ENCODE peak calls at places on chromosomes 16 and 17, in seven cellular contexts. One of them, this sample, is unnamed. For H3K4me1, the result is how much of the 10 kb centered on the place peaks cover.

GRCh38 chr17:21210411-21211076 is 3.4 kb downstream of the TMEM11 start:
- DNase-seq in IMR-90: no peak
- DNase-seq in testis: no peak
- DNase-seq in psoas muscle: no peak
- DNase-seq in colonic mucosa: peak
- DNase-seq in cardiac muscle cell: no peak
- DNase-seq in Peyer's patch: no peak
- DNase-seq in this sample: no peak

GRCh38 chr16:4566144-4566543 is 10.0 kb downstream of the C16orf96 start:
- DNase-seq in Peyer's patch: no peak
- DNase-seq in testis: no peak
- DNase-seq in psoas muscle: no peak
- DNase-seq in IMR-90: no peak
- DNase-seq in cardiac muscle cell: no peak
- DNase-seq in colonic mucosa: no peak
- DNase-seq in this sample: no peak

GRCh38 chr16:59148756-59149155 is 414.6 kb upstream of the GOT2 start:
- DNase-seq in Peyer's patch: no peak
- DNase-seq in psoas muscle: no peak
- DNase-seq in colonic mucosa: no peak
- DNase-seq in cardiac muscle cell: no peak
- DNase-seq in IMR-90: no peak
- DNase-seq in testis: no peak
- DNase-seq in this sample: no peak

GRCh38 chr17:43917348-43918025 is 10.2 kb upstream of the MPP2 start:
- DNase-seq in testis: peak
- DNase-seq in cardiac muscle cell: peak
- DNase-seq in Peyer's patch: peak
- DNase-seq in IMR-90: peak
- DNase-seq in colonic mucosa: peak
- DNase-seq in psoas muscle: peak
- DNase-seq in this sample: no peak

GRCh38 chr17:82752371-82753200 is 721 bp downstream of the TBCD start:
- DNase-seq in psoas muscle: peak
- DNase-seq in cardiac muscle cell: peak
- DNase-seq in Peyer's patch: no peak
- DNase-seq in testis: peak
- DNase-seq in colonic mucosa: peak
- DNase-seq in IMR-90: no peak
- DNase-seq in this sample: peak

GRCh38 chr17:32161029-32161428 is 18.7 kb downstream of the RHOT1 start:
- DNase-seq in colonic mucosa: no peak
- DNase-seq in psoas muscle: no peak
- DNase-seq in IMR-90: no peak
- DNase-seq in cardiac muscle cell: no peak
- DNase-seq in Peyer's patch: no peak
- DNase-seq in testis: no peak
- DNase-seq in this sample: no peak

GRCh38 chr17:17778308-17779014 is 58.3 kb downstream of the SREBF1 start:
- DNase-seq in cardiac muscle cell: peak
- DNase-seq in testis: peak
- DNase-seq in colonic mucosa: peak
- DNase-seq in Peyer's patch: no peak
- DNase-seq in psoas muscle: peak
- DNase-seq in IMR-90: peak
- DNase-seq in this sample: peak

GRCh38 chr16:21722771-21723460 is 59.1 kb downstream of the OTOA start:
- DNase-seq in IMR-90: no peak
- DNase-seq in psoas muscle: no peak
- DNase-seq in Peyer's patch: no peak
- DNase-seq in colonic mucosa: no peak
- DNase-seq in cardiac muscle cell: no peak
- DNase-seq in testis: no peak
- DNase-seq in this sample: no peak

GRCh38 chr17:50918933-50919296 is 52.8 kb upstream of the TOB1 start:
- DNase-seq in psoas muscle: no peak
- DNase-seq in IMR-90: peak
- DNase-seq in colonic mucosa: peak
- DNase-seq in cardiac muscle cell: no peak
- DNase-seq in Peyer's patch: no peak
- DNase-seq in testis: no peak
- DNase-seq in this sample: no peak

GRCh38 chr17:73611630-73612029 is 32.6 kb downstream of the SDK2 start:
- DNase-seq in colonic mucosa: no peak
- DNase-seq in Peyer's patch: no peak
- DNase-seq in psoas muscle: no peak
- DNase-seq in IMR-90: no peak
- DNase-seq in testis: no peak
- DNase-seq in cardiac muscle cell: no peak
- DNase-seq in this sample: no peak

GRCh38 chr16:9270424-9270823 is 179.0 kb downstream of the HAPSTR1 start:
- DNase-seq in Peyer's patch: no peak
- DNase-seq in psoas muscle: no peak
- DNase-seq in IMR-90: no peak
- DNase-seq in testis: no peak
- DNase-seq in colonic mucosa: no peak
- DNase-seq in cardiac muscle cell: no peak
- DNase-seq in this sample: no peak

DNA sequence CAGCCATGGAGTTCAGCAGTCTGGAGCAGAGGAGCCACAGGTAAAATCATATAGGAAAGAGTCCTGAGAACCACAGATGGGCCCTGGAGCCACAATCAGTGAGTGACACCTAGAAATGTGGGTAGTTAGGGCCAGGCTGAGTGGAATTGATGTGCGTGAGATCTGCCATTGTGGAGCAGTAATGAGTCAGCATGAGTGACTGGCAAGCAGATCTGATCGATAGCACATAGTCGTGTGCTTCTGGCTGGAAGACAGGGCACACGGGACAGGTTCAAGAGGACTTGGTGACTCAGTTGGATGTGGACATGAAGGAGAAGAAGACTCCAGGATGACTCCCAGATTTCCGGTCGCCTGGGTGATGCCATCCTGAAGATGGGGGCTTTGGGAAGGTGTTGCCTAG is 12.3 kb downstream of the ADORA2B start:
- DNase-seq in IMR-90: no peak
- DNase-seq in cardiac muscle cell: no peak
- DNase-seq in testis: no peak
- DNase-seq in colonic mucosa: no peak
- DNase-seq in psoas muscle: no peak
- DNase-seq in Peyer's patch: no peak
- DNase-seq in this sample: no peak
- H3K27ac ChIP-seq in IMR-90: no peak
- H3K27ac ChIP-seq in cardiac muscle cell: no peak
- H3K27ac ChIP-seq in testis: no peak
- H3K27ac ChIP-seq in colonic mucosa: no peak
- H3K27ac ChIP-seq in psoas muscle: no peak
- H3K27ac ChIP-seq in Peyer's patch: no peak
- H3K27ac ChIP-seq in this sample: no peak

DNA sequence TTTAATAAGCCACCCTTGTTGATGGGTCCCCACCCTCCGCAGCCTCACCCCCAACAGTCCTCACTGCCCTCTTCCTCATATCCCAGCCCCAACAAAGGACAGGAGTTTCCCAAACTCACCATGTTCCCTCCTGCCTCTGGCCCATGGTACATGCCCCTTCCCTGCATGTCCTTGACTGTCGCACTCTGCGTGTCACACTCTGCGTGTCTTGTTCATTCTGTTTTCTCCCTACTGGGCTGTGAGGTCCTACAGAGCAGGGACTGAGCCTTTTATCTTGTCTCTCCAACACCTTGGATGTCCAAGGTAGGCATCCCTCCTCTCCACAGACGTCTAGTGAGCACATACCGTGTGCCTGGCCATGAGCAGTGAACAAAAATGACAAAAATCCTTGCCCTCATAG is 154.7 kb downstream of the SOCS1 start:
- DNase-seq in testis: no peak
- DNase-seq in IMR-90: no peak
- DNase-seq in cardiac muscle cell: no peak
- DNase-seq in colonic mucosa: no peak
- DNase-seq in psoas muscle: no peak
- DNase-seq in Peyer's patch: no peak
- DNase-seq in this sample: no peak
- H3K4me1 ChIP-seq in testis: under half
- H3K4me1 ChIP-seq in IMR-90: half or more
- H3K4me1 ChIP-seq in cardiac muscle cell: under half
- H3K4me1 ChIP-seq in colonic mucosa: under half
- H3K4me1 ChIP-seq in psoas muscle: under half
- H3K4me1 ChIP-seq in Peyer's patch: half or more
- H3K4me1 ChIP-seq in this sample: under half

GRCh38 chr17:2937331-2938003 is 125.9 kb downstream of the OR1D5 start:
- DNase-seq in testis: no peak
- DNase-seq in cardiac muscle cell: no peak
- DNase-seq in Peyer's patch: no peak
- DNase-seq in psoas muscle: no peak
- DNase-seq in IMR-90: peak
- DNase-seq in colonic mucosa: no peak
- DNase-seq in this sample: no peak
- TF ChIP-seq CTCF in testis: no peak
- TF ChIP-seq CTCF in cardiac muscle cell: peak
- TF ChIP-seq CTCF in Peyer's patch: no peak
- TF ChIP-seq CTCF in psoas muscle: no peak
- TF ChIP-seq CTCF in IMR-90: no peak
- TF ChIP-seq CTCF in colonic mucosa: no peak
- TF ChIP-seq CTCF in this sample: no peak

DNA sequence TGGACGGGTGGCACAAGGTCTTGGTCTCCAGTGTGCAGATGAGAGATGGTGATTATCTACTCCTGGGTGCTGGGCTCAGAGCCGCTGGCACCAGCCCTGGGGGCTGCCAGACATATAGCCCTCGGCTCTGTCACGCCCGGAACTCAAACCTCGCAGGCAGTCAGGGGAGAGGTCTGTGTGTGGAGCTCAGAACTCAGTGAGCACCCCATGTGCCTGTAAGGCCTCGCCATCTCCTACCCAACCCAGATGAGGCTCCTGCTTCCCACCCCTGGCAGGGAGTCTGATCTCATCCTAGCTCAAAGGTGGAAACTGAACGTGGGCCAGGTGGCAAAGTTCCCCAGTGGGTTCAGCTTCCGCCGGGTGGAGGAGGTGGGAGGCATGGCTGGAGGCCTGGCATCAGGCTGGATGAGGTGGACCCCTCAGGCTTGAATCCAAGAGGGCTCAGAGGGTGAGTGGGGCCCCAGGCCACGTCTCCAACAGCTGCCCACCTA is 22.6 kb upstream of the NPTX1 start:
- DNase-seq in Peyer's patch: no peak
- DNase-seq in testis: no peak
- DNase-seq in psoas muscle: no peak
- DNase-seq in IMR-90: no peak
- DNase-seq in cardiac muscle cell: no peak
- DNase-seq in colonic mucosa: no peak
- DNase-seq in this sample: no peak
- H3K27ac ChIP-seq in Peyer's patch: no peak
- H3K27ac ChIP-seq in testis: no peak
- H3K27ac ChIP-seq in psoas muscle: no peak
- H3K27ac ChIP-seq in IMR-90: no peak
- H3K27ac ChIP-seq in cardiac muscle cell: no peak
- H3K27ac ChIP-seq in colonic mucosa: no peak
- H3K27ac ChIP-seq in this sample: no peak

DNA sequence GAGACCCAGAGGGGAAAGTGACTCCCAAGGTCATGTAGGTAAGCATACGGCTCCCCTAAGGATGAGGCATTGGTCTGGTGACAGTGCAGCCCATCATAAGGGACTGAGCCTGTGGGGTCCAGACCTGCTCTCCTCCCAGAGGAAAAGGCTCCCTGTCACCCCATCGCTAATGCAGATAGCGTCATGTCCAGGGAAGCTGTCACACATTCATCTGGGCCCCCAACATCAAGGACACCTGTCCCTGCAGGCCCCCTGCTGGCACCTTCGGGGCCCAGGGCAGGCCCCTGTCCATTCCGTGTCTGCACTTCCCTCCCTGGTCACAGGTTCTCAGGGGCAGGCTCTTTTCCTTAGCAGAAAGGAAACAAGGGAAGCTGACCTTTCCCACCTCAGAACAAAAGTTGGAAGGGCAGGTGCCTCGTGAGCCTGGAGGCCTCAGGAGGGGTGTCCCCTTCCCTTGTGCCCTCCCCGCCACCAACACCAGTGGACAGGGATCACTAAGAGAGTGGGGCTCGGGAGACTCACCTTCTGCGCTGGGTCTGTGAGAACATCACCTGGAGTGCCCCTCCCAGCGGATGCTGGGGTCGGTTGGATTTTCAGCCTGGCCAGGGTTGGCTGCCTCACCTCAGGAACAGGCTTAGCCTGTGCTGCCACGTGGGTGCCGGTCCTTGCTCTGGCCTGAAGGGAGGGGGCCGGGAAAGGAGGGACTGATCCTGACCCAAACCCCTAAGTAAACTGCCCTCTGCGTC is 17.3 kb upstream of the LASP1NB start:
- DNase-seq in colonic mucosa: no peak
- DNase-seq in Peyer's patch: no peak
- DNase-seq in cardiac muscle cell: no peak
- DNase-seq in IMR-90: no peak
- DNase-seq in psoas muscle: peak
- DNase-seq in testis: no peak
- DNase-seq in this sample: no peak
- H3K4me1 ChIP-seq in colonic mucosa: under half
- H3K4me1 ChIP-seq in Peyer's patch: half or more
- H3K4me1 ChIP-seq in cardiac muscle cell: under half
- H3K4me1 ChIP-seq in IMR-90: under half
- H3K4me1 ChIP-seq in psoas muscle: under half
- H3K4me1 ChIP-seq in testis: under half
- H3K4me1 ChIP-seq in this sample: under half

GRCh38 chr17:66290097-66290722 is 12.2 kb upstream of the PRKCA start:
- DNase-seq in IMR-90: no peak
- DNase-seq in psoas muscle: no peak
- DNase-seq in cardiac muscle cell: no peak
- DNase-seq in Peyer's patch: no peak
- DNase-seq in colonic mucosa: no peak
- DNase-seq in testis: no peak
- DNase-seq in this sample: no peak
- TF ChIP-seq CTCF in IMR-90: peak
- TF ChIP-seq CTCF in psoas muscle: peak
- TF ChIP-seq CTCF in cardiac muscle cell: peak
- TF ChIP-seq CTCF in Peyer's patch: no peak
- TF ChIP-seq CTCF in colonic mucosa: no peak
- TF ChIP-seq CTCF in testis: no peak
- TF ChIP-seq CTCF in this sample: no peak